ENCODE peak calls at places on chromosome 5, in five cellular contexts. One of them, this sample, is unnamed.

GRCh38 chr5:144142826-144143167 is 27.7 kb downstream of the YIPF5 start:
- DNase-seq in Panc1: no peak
- DNase-seq in tibial artery: no peak
- DNase-seq in GM12878: no peak
- DNase-seq in foreskin keratinocyte: no peak
- DNase-seq in this sample: no peak

GRCh38 chr5:1654786-1655495 is 131.2 kb upstream of the LPCAT1 start:
- DNase-seq in Panc1: no peak
- DNase-seq in tibial artery: no peak
- DNase-seq in GM12878: no peak
- DNase-seq in foreskin keratinocyte: no peak
- DNase-seq in this sample: no peak

GRCh38 chr5:129163979-129164378 is 69.4 kb downstream of the ISOC1 start:
- DNase-seq in Panc1: no peak
- DNase-seq in tibial artery: no peak
- DNase-seq in GM12878: no peak
- DNase-seq in foreskin keratinocyte: no peak
- DNase-seq in this sample: no peak

GRCh38 chr5:177344891-177345290 is 6.6 kb downstream of the LMAN2 start:
- DNase-seq in Panc1: no peak
- DNase-seq in tibial artery: no peak
- DNase-seq in GM12878: no peak
- DNase-seq in foreskin keratinocyte: no peak
- DNase-seq in this sample: no peak

GRCh38 chr5:135210286-135211055 is 176.4 kb upstream of the PITX1 start:
- DNase-seq in Panc1: no peak
- DNase-seq in tibial artery: no peak
- DNase-seq in GM12878: no peak
- DNase-seq in foreskin keratinocyte: no peak
- DNase-seq in this sample: no peak

GRCh38 chr5:169862348-169862905 is 117.9 kb downstream of the INSYN2B start:
- DNase-seq in Panc1: no peak
- DNase-seq in tibial artery: no peak
- DNase-seq in GM12878: no peak
- DNase-seq in foreskin keratinocyte: no peak
- DNase-seq in this sample: no peak

GRCh38 chr5:167694562-167694961 is 596.9 kb upstream of the WWC1 start:
- DNase-seq in Panc1: no peak
- DNase-seq in tibial artery: no peak
- DNase-seq in GM12878: no peak
- DNase-seq in foreskin keratinocyte: no peak
- DNase-seq in this sample: no peak

GRCh38 chr5:173750538-173751265 is 134.3 kb upstream of the BOD1 start:
- DNase-seq in Panc1: no peak
- DNase-seq in tibial artery: no peak
- DNase-seq in GM12878: no peak
- DNase-seq in foreskin keratinocyte: no peak
- DNase-seq in this sample: no peak

GRCh38 chr5:2756211-2756746 is 4.8 kb upstream of the IRX2 start:
- DNase-seq in Panc1: no peak
- DNase-seq in tibial artery: no peak
- DNase-seq in GM12878: no peak
- DNase-seq in foreskin keratinocyte: no peak
- DNase-seq in this sample: no peak

GRCh38 chr5:59793000-59793399 is 100.5 kb downstream of the PDE4D start:
- DNase-seq in Panc1: peak; percentile 57
- DNase-seq in tibial artery: peak; percentile 25
- DNase-seq in GM12878: no peak
- DNase-seq in foreskin keratinocyte: peak; percentile 92
- DNase-seq in this sample: peak; percentile 63

GRCh38 chr5:5419291-5420210 is 2.9 kb upstream of the ICE1 start:
- DNase-seq in Panc1: peak; percentile 65
- DNase-seq in tibial artery: no peak
- DNase-seq in GM12878: no peak
- DNase-seq in foreskin keratinocyte: no peak
- DNase-seq in this sample: no peak

GRCh38 chr5:172769598-172770373 is 1.2 kb downstream of the DUSP1 start:
- DNase-seq in Panc1: no peak
- DNase-seq in tibial artery: no peak
- DNase-seq in GM12878: no peak
- DNase-seq in foreskin keratinocyte: no peak
- DNase-seq in this sample: no peak

GRCh38 chr5:113061851-113062631 is 85.4 kb downstream of the DCP2 start:
- DNase-seq in Panc1: no peak
- DNase-seq in tibial artery: no peak
- DNase-seq in GM12878: no peak
- DNase-seq in foreskin keratinocyte: no peak
- DNase-seq in this sample: no peak

GRCh38 chr5:73867344-73868335 is 241.6 kb downstream of the ARHGEF28 start:
- DNase-seq in Panc1: no peak
- DNase-seq in tibial artery: no peak
- DNase-seq in GM12878: no peak
- DNase-seq in foreskin keratinocyte: no peak
- DNase-seq in this sample: no peak

GRCh38 chr5:1543398-1544293 is 19.9 kb upstream of the LPCAT1 start:
- DNase-seq in Panc1: no peak
- DNase-seq in tibial artery: no peak
- DNase-seq in GM12878: no peak
- DNase-seq in foreskin keratinocyte: no peak
- DNase-seq in this sample: no peak

GRCh38 chr5:23332650-23333251 is 174.7 kb upstream of the PRDM9 start:
- DNase-seq in Panc1: no peak
- DNase-seq in tibial artery: no peak
- DNase-seq in GM12878: no peak
- DNase-seq in foreskin keratinocyte: no peak
- DNase-seq in this sample: no peak

GRCh38 chr5:18807256-18808193 is 1173.3 kb downstream of the TAF11L14 start:
- DNase-seq in Panc1: no peak
- DNase-seq in tibial artery: no peak
- DNase-seq in GM12878: no peak
- DNase-seq in foreskin keratinocyte: peak; percentile 30
- DNase-seq in this sample: no peak

GRCh38 chr5:110651507-110651906 is 75.0 kb downstream of the TMEM232 start:
- DNase-seq in Panc1: no peak
- DNase-seq in tibial artery: no peak
- DNase-seq in GM12878: no peak
- DNase-seq in foreskin keratinocyte: no peak
- DNase-seq in this sample: no peak

GRCh38 chr5:113487779-113488644 is at the start of gene MCC:
- DNase-seq in Panc1: no peak
- DNase-seq in tibial artery: peak; percentile 48
- DNase-seq in GM12878: no peak
- DNase-seq in foreskin keratinocyte: peak; percentile 87
- DNase-seq in this sample: peak; percentile 78

GRCh38 chr5:33891731-33892418 is at the start of gene ADAMTS12:
- DNase-seq in Panc1: no peak
- DNase-seq in tibial artery: no peak
- DNase-seq in GM12878: no peak
- DNase-seq in foreskin keratinocyte: no peak
- DNase-seq in this sample: no peak

GRCh38 chr5:111735829-111736228 is 21.2 kb downstream of the NREP start:
- DNase-seq in Panc1: no peak
- DNase-seq in tibial artery: peak; percentile 29
- DNase-seq in GM12878: no peak
- DNase-seq in foreskin keratinocyte: peak; percentile 72
- DNase-seq in this sample: peak; percentile 53

GRCh38 chr5:143826909-143827514 is 15.1 kb downstream of the HMHB1 start:
- DNase-seq in Panc1: peak; percentile 41
- DNase-seq in tibial artery: no peak
- DNase-seq in GM12878: peak; percentile 91
- DNase-seq in foreskin keratinocyte: peak; percentile 26
- DNase-seq in this sample: peak; percentile 83

GRCh38 chr5:51396797-51397196 is 13.5 kb downstream of the ISL1 start:
- DNase-seq in Panc1: no peak
- DNase-seq in tibial artery: no peak
- DNase-seq in GM12878: no peak
- DNase-seq in foreskin keratinocyte: no peak
- DNase-seq in this sample: no peak

GRCh38 chr5:1294839-1295649 is at the start of gene TERT:
- DNase-seq in Panc1: no peak
- DNase-seq in tibial artery: no peak
- DNase-seq in GM12878: no peak
- DNase-seq in foreskin keratinocyte: no peak
- DNase-seq in this sample: no peak

GRCh38 chr5:177312649-177313181 is 1.0 kb upstream of the MXD3 start:
- DNase-seq in Panc1: no peak
- DNase-seq in tibial artery: no peak
- DNase-seq in GM12878: no peak
- DNase-seq in foreskin keratinocyte: no peak
- DNase-seq in this sample: no peak

GRCh38 chr5:20555034-20555433 is 567.0 kb upstream of the CDH18 start:
- DNase-seq in Panc1: no peak
- DNase-seq in tibial artery: no peak
- DNase-seq in GM12878: no peak
- DNase-seq in foreskin keratinocyte: no peak
- DNase-seq in this sample: no peak

GRCh38 chr5:98432378-98432777 is 341.1 kb upstream of the RGMB start:
- DNase-seq in Panc1: no peak
- DNase-seq in tibial artery: no peak
- DNase-seq in GM12878: no peak
- DNase-seq in foreskin keratinocyte: no peak
- DNase-seq in this sample: no peak

GRCh38 chr5:93909356-93909755 is 168.0 kb upstream of the POU5F2 start:
- DNase-seq in Panc1: no peak
- DNase-seq in tibial artery: no peak
- DNase-seq in GM12878: no peak
- DNase-seq in foreskin keratinocyte: no peak
- DNase-seq in this sample: no peak

GRCh38 chr5:57779383-57780223 is 297.0 kb upstream of the ACTBL2 start:
- DNase-seq in Panc1: peak; percentile 61
- DNase-seq in tibial artery: no peak
- DNase-seq in GM12878: no peak
- DNase-seq in foreskin keratinocyte: peak; percentile 27
- DNase-seq in this sample: no peak

GRCh38 chr5:88667187-88668141 is 215.5 kb downstream of the MEF2C start:
- DNase-seq in Panc1: no peak
- DNase-seq in tibial artery: no peak
- DNase-seq in GM12878: no peak
- DNase-seq in foreskin keratinocyte: no peak
- DNase-seq in this sample: no peak

GRCh38 chr5:151684690-151685361 is 1.9 kb downstream of the SPARC start:
- DNase-seq in Panc1: no peak
- DNase-seq in tibial artery: peak; percentile 69
- DNase-seq in GM12878: no peak
- DNase-seq in foreskin keratinocyte: peak; percentile 88
- DNase-seq in this sample: no peak

GRCh38 chr5:151683936-151684586 is 2.7 kb downstream of the SPARC start:
- DNase-seq in Panc1: no peak
- DNase-seq in tibial artery: peak; percentile 18
- DNase-seq in GM12878: no peak
- DNase-seq in foreskin keratinocyte: no peak
- DNase-seq in this sample: no peak

GRCh38 chr5:151682751-151683331 is 3.9 kb downstream of the SPARC start:
- DNase-seq in Panc1: no peak
- DNase-seq in tibial artery: peak; percentile 23
- DNase-seq in GM12878: no peak
- DNase-seq in foreskin keratinocyte: peak; percentile 59
- DNase-seq in this sample: no peak

GRCh38 chr5:151682240-151682639 is 4.5 kb downstream of the SPARC start:
- DNase-seq in Panc1: no peak
- DNase-seq in tibial artery: peak; percentile 20
- DNase-seq in GM12878: no peak
- DNase-seq in foreskin keratinocyte: no peak
- DNase-seq in this sample: no peak

GRCh38 chr5:151683444-151683843 is 3.3 kb downstream of the SPARC start:
- DNase-seq in Panc1: no peak
- DNase-seq in tibial artery: peak; percentile 3
- DNase-seq in GM12878: no peak
- DNase-seq in foreskin keratinocyte: no peak
- DNase-seq in this sample: no peak
- H3K27ac ChIP-seq in Panc1: peak overlapping the region; percentile 71
- H3K27ac ChIP-seq in tibial artery: peak overlapping the region; percentile 91
- H3K27ac ChIP-seq in GM12878: no peak overlapping the region
- H3K27ac ChIP-seq in foreskin keratinocyte: no peak overlapping the region
- H3K27ac ChIP-seq in this sample: peak overlapping the region; percentile 39

GRCh38 chr5:32332971-32333370 is 20.2 kb upstream of the MTMR12 start:
- DNase-seq in Panc1: no peak
- DNase-seq in tibial artery: no peak
- DNase-seq in GM12878: no peak
- DNase-seq in foreskin keratinocyte: no peak
- DNase-seq in this sample: no peak

GRCh38 chr5:32331217-32331926 is 18.6 kb upstream of the MTMR12 start:
- DNase-seq in Panc1: no peak
- DNase-seq in tibial artery: no peak
- DNase-seq in GM12878: no peak
- DNase-seq in foreskin keratinocyte: no peak
- DNase-seq in this sample: peak; percentile 14

GRCh38 chr5:32330126-32330971 is 17.6 kb upstream of the MTMR12 start:
- DNase-seq in Panc1: no peak
- DNase-seq in tibial artery: no peak
- DNase-seq in GM12878: no peak
- DNase-seq in foreskin keratinocyte: no peak
- DNase-seq in this sample: peak; percentile 34

GRCh38 chr5:32331927-32332274 is 19.2 kb upstream of the MTMR12 start:
- DNase-seq in Panc1: no peak
- DNase-seq in tibial artery: no peak
- DNase-seq in GM12878: no peak
- DNase-seq in foreskin keratinocyte: no peak
- DNase-seq in this sample: no peak

GRCh38 chr5:32332361-32332760 is 19.6 kb upstream of the MTMR12 start:
- DNase-seq in Panc1: no peak
- DNase-seq in tibial artery: no peak
- DNase-seq in GM12878: no peak
- DNase-seq in foreskin keratinocyte: no peak
- DNase-seq in this sample: no peak
- H3K27ac ChIP-seq in Panc1: no peak overlapping the region
- H3K27ac ChIP-seq in tibial artery: no peak overlapping the region
- H3K27ac ChIP-seq in GM12878: no peak overlapping the region
- H3K27ac ChIP-seq in foreskin keratinocyte: no peak overlapping the region
- H3K27ac ChIP-seq in this sample: peak overlapping the region; percentile 54

GRCh38 chr5:150038547-150038946 is 38.0 kb downstream of the HMGXB3 start:
- DNase-seq in Panc1: no peak
- DNase-seq in tibial artery: no peak
- DNase-seq in GM12878: no peak
- DNase-seq in foreskin keratinocyte: no peak
- DNase-seq in this sample: no peak

GRCh38 chr5:150036513-150036912 is 36.0 kb downstream of the HMGXB3 start:
- DNase-seq in Panc1: no peak
- DNase-seq in tibial artery: no peak
- DNase-seq in GM12878: no peak
- DNase-seq in foreskin keratinocyte: peak; percentile 98
- DNase-seq in this sample: peak; percentile 46

GRCh38 chr5:150033334-150033733 is 32.8 kb downstream of the HMGXB3 start:
- DNase-seq in Panc1: no peak
- DNase-seq in tibial artery: no peak
- DNase-seq in GM12878: no peak
- DNase-seq in foreskin keratinocyte: no peak
- DNase-seq in this sample: no peak

GRCh38 chr5:150034677-150035076 is 34.1 kb downstream of the HMGXB3 start:
- DNase-seq in Panc1: no peak
- DNase-seq in tibial artery: peak; percentile 65
- DNase-seq in GM12878: no peak
- DNase-seq in foreskin keratinocyte: no peak
- DNase-seq in this sample: no peak

GRCh38 chr5:150035139-150035893 is 34.8 kb downstream of the HMGXB3 start:
- DNase-seq in Panc1: no peak
- DNase-seq in tibial artery: no peak
- DNase-seq in GM12878: peak; percentile 42
- DNase-seq in foreskin keratinocyte: no peak
- DNase-seq in this sample: no peak
- H3K27ac ChIP-seq in Panc1: no peak overlapping the region
- H3K27ac ChIP-seq in tibial artery: no peak overlapping the region
- H3K27ac ChIP-seq in GM12878: no peak overlapping the region
- H3K27ac ChIP-seq in foreskin keratinocyte: peak overlapping the region; percentile 69
- H3K27ac ChIP-seq in this sample: peak overlapping the region; percentile 45

GRCh38 chr5:32814620-32815019 is 103.5 kb downstream of the NPR3 start:
- DNase-seq in Panc1: no peak
- DNase-seq in tibial artery: no peak
- DNase-seq in GM12878: no peak
- DNase-seq in foreskin keratinocyte: no peak
- DNase-seq in this sample: no peak
- H3K27ac ChIP-seq in Panc1: no peak overlapping the region
- H3K27ac ChIP-seq in tibial artery: peak overlapping the region; percentile 37
- H3K27ac ChIP-seq in GM12878: no peak overlapping the region
- H3K27ac ChIP-seq in foreskin keratinocyte: no peak overlapping the region
- H3K27ac ChIP-seq in this sample: no peak overlapping the region